ENCODE peak calls at places on chromosomes 5 and 9, in four cellular contexts. Z is HepG2, V is H1, S is GM12878. M is an unnamed sample.

GRCh38 chr5:147968855-147969254 is 62.5 kb upstream of the C5orf46 start:
- DNase-seq in Z (no peak), V (no peak), S (no peak), M (no peak)

GRCh38 chr5:34469971-34470370 is 186.2 kb upstream of the RAI14 start:
- DNase-seq in Z (no peak), V (no peak), S (no peak), M (no peak)

GRCh38 chr5:149062371-149063016 is 368 bp downstream of the SH3TC2 start:
- DNase-seq in Z (peak; percentile 34), V (no peak), S (no peak), M (peak; percentile 11)

GRCh38 chr5:178797101-178797521 is 62.6 kb upstream of the ZNF354B start:
- DNase-seq in Z (no peak), V (no peak), S (no peak), M (no peak)

GRCh38 chr9:121316852-121317373 is 49.0 kb downstream of the GSN start:
- DNase-seq in Z (no peak), V (no peak), S (no peak), M (no peak)

GRCh38 chr9:131276107-131276888 is at the start of gene FAM78A:
- DNase-seq in Z (no peak), V (no peak), S (no peak), M (no peak)

GRCh38 chr9:94918038-94918753 is 191.7 kb downstream of the AOPEP start:
- DNase-seq in Z (peak; percentile 30), V (no peak), S (peak; percentile 27), M (no peak)

GRCh38 chr9:98175013-98175679 is 17.3 kb downstream of the CORO2A start:
- DNase-seq in Z (peak; percentile 92), V (no peak), S (no peak), M (no peak)

GRCh38 chr5:10330511-10331105 is 22.9 kb upstream of the MARCHF6 start:
- DNase-seq in Z (no peak), V (no peak), S (no peak), M (no peak)

GRCh38 chr5:181219262-181220177 is 3.6 kb upstream of the TRIM41 start:
- DNase-seq in Z (no peak), V (no peak), S (no peak), M (no peak)

GRCh38 chr9:136212345-136212950 is 7.5 kb upstream of the LHX3 start:
- DNase-seq in Z (no peak), V (no peak), S (no peak), M (no peak)

GRCh38 chr5:41794478-41794877 is 75.7 kb downstream of the OXCT1 start:
- DNase-seq in Z (peak; percentile 3), V (no peak), S (no peak), M (no peak)

GRCh38 chr5:3284506-3284905 is 311.1 kb upstream of the IRX1 start:
- DNase-seq in Z (no peak), V (no peak), S (no peak), M (no peak)
- H3K36me3 ChIP-seq in Z (no peaks in the 10 kb centered on the region), V (no peaks in the 10 kb centered on the region), S (no peaks in the 10 kb centered on the region), M (no peaks in the 10 kb centered on the region)

GRCh38 chr5:57210633-57211032 is 36.8 kb downstream of the GPBP1 start:
- DNase-seq in Z (no peak), V (no peak), S (no peak), M (no peak)
- TF ChIP-seq ZNF274 in Z (no peak), V (no peak), S (no peak), M (no peak)

GRCh38 chr5:87308024-87308423 is 40.3 kb downstream of the RASA1 start:
- DNase-seq in Z (no peak), V (no peak), S (peak; percentile 31), M (no peak)
- TF ChIP-seq SUZ12 in Z (no peak), V (no peak), S (no peak), M (no peak)

DNA sequence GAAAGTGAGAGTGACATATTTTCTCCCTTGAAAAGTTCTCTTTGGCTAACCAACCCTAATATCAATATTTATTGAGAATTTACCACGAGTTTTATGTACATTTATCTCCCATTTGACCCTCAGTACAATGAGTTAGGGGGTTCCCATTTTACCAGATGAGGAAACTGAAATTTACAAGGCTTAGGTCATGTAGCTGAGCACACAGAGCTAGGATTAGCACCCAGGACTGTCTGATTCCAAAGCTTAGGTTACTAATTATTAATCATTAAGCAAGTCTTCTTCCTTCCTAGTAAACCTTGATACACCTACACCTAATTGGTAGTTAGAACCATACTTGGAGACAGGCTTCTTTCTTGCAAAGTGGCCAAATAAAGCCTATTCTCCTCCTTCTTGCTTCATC is 12.2 kb downstream of the SLC1A1 start:
- DNase-seq in Z (no peak), V (no peak), S (no peak), M (no peak)
- H3K36me3 ChIP-seq in Z (no peaks in the 10 kb centered on the region), V (no peaks in the 10 kb centered on the region), S (no peaks in the 10 kb centered on the region), M (no peaks in the 10 kb centered on the region)

GRCh38 chr9:137787786-137788505 is 89.6 kb upstream of the CACNA1B start:
- DNase-seq in Z (no peak), V (no peak), S (no peak), M (no peak)
- TF ChIP-seq ZNF274 in Z (no peak), V (no peak), S (no peak), M (no peak)

GRCh38 chr5:109689740-109690455 is at the start of gene MAN2A1:
- DNase-seq in Z (peak; percentile 44), V (no peak), S (no peak), M (no peak)
- TF ChIP-seq SUZ12 in Z (no peak), V (no peak), S (no peak), M (no peak)

DNA sequence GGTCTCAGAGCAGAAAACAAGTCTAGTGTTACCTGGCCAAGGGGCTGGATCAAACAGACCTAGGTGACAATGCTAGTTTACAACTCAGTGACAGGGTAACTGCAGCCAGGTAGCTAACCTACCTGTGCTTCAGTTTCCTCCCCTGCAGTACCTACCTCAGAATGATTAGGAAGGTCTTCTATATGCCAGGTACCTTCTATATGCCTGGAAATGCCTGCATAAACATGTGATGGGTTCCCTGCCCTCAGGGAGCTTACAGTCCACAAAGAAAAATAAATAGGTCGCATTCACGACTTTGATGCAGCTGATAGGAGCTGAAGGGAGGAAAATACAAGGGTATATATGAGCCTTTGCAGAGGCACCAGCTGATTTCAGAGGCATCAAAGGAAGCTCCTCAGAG is 16.1 kb downstream of the LHFPL2 start:
- DNase-seq in Z (no peak), V (no peak), S (no peak), M (no peak)
- H3K36me3 ChIP-seq in Z (peaks cover 19% of the 10 kb centered on the region), V (peaks cover 4% of the 10 kb centered on the region), S (peaks cover 16% of the 10 kb centered on the region), M (peaks cover 45% of the 10 kb centered on the region)